ENCODE peak calls at places on chromosomes 13 and 19, in four cellular contexts. K, P, Y and G are unnamed samples.

GRCh38 chr19:55362990-55363716 is at the start of gene GARIN5B:
- DNase-seq in K (no peak), P (no peak), Y (no peak), G (no peak)

GRCh38 chr13:94550030-94550738 is 45.8 kb downstream of the TGDS start:
- DNase-seq in K (peak; percentile 59), P (no peak), Y (no peak), G (no peak)

GRCh38 chr13:21389124-21389523 is 70.0 kb downstream of the ZDHHC20 start:
- DNase-seq in K (no peak), P (no peak), Y (no peak), G (no peak)

GRCh38 chr19:31349160-31349881 is at the start of gene TSHZ3:
- DNase-seq in K (peak; percentile 95), P (no peak), Y (peak; percentile 92), G (peak; percentile 57)

GRCh38 chr13:114063545-114064515 is 68.6 kb downstream of the RASA3 start:
- DNase-seq in K (peak; percentile 63), P (no peak), Y (peak; percentile 91), G (no peak)

GRCh38 chr13:73065665-73066350 is 7.0 kb downstream of the KLF5 start:
- DNase-seq in K (no peak), P (no peak), Y (no peak), G (no peak)

GRCh38 chr13:24894277-24894971 is 130.5 kb downstream of the RNF17 start:
- DNase-seq in K (no peak), P (no peak), Y (no peak), G (no peak)

GRCh38 chr13:111541345-111541744 is 220.9 kb downstream of the TEX29 start:
- DNase-seq in K (no peak), P (no peak), Y (no peak), G (no peak)

GRCh38 chr13:23440821-23441608 is 7.5 kb upstream of the SACS start:
- DNase-seq in K (no peak), P (no peak), Y (no peak), G (no peak)

GRCh38 chr19:43380771-43381386 is 27.4 kb downstream of the CD177 start:
- DNase-seq in K (no peak), P (no peak), Y (no peak), G (no peak)

GRCh38 chr13:78241278-78241919 is 322.8 kb upstream of the EDNRB start:
- DNase-seq in K (peak; percentile 53), P (no peak), Y (no peak), G (no peak)

GRCh38 chr19:15129856-15130580 is 22.8 kb downstream of the SYDE1 start:
- DNase-seq in K (no peak), P (no peak), Y (no peak), G (no peak)

GRCh38 chr13:41694902-41695301 is 237.6 kb downstream of the RGCC start:
- DNase-seq in K (peak; percentile 95), P (no peak), Y (peak; percentile 81), G (peak; percentile 91)

GRCh38 chr19:21593008-21593427 is 87.6 kb downstream of the ZNF429 start:
- DNase-seq in K (no peak), P (no peak), Y (no peak), G (no peak)